ENCODE peak calls at places on chromosomes 1 and 21, in nine cellular contexts. One of them, this sample, is unnamed. For H3K4me1, the result is how much of the 10 kb centered on the place peaks cover.

GRCh38 chr21:25578070-25578961 is 29.0 kb downstream of the MRPL39 start:
- DNase-seq in effector memory CD4-positive, alpha-beta T cell: no peak
- DNase-seq in adipocyte: no peak
- DNase-seq in OCI-LY7: no peak
- DNase-seq in suprapubic skin: no peak
- DNase-seq in endodermal cell: no peak
- DNase-seq in left lung: no peak
- DNase-seq in fibroblast of lung: peak
- DNase-seq in lung: no peak
- DNase-seq in this sample: no peak

GRCh38 chr1:175131100-175131499 is 61.5 kb downstream of the KIAA0040 start:
- DNase-seq in suprapubic skin: no peak
- DNase-seq in left lung: no peak
- DNase-seq in lung: no peak
- DNase-seq in adipocyte: peak
- DNase-seq in effector memory CD4-positive, alpha-beta T cell: no peak
- DNase-seq in fibroblast of lung: no peak
- DNase-seq in OCI-LY7: no peak
- DNase-seq in endodermal cell: peak
- DNase-seq in this sample: no peak

GRCh38 chr21:25427828-25428227 is 179.5 kb downstream of the MRPL39 start:
- DNase-seq in lung: no peak
- DNase-seq in adipocyte: no peak
- DNase-seq in suprapubic skin: no peak
- DNase-seq in endodermal cell: no peak
- DNase-seq in OCI-LY7: no peak
- DNase-seq in effector memory CD4-positive, alpha-beta T cell: no peak
- DNase-seq in left lung: no peak
- DNase-seq in fibroblast of lung: no peak
- DNase-seq in this sample: no peak

GRCh38 chr21:32392880-32393676 is at the start of gene URB1:
- DNase-seq in adipocyte: peak
- DNase-seq in endodermal cell: peak
- DNase-seq in left lung: peak
- DNase-seq in fibroblast of lung: peak
- DNase-seq in effector memory CD4-positive, alpha-beta T cell: peak
- DNase-seq in OCI-LY7: peak
- DNase-seq in lung: peak
- DNase-seq in suprapubic skin: peak
- DNase-seq in this sample: peak

GRCh38 chr21:37986751-37987399 is 70.6 kb upstream of the KCNJ6 start:
- DNase-seq in fibroblast of lung: no peak
- DNase-seq in effector memory CD4-positive, alpha-beta T cell: no peak
- DNase-seq in suprapubic skin: no peak
- DNase-seq in lung: no peak
- DNase-seq in OCI-LY7: no peak
- DNase-seq in endodermal cell: no peak
- DNase-seq in left lung: no peak
- DNase-seq in adipocyte: no peak
- DNase-seq in this sample: no peak

GRCh38 chr1:179190861-179191260 is 38.6 kb downstream of the ABL2 start:
- DNase-seq in suprapubic skin: no peak
- DNase-seq in OCI-LY7: no peak
- DNase-seq in lung: no peak
- DNase-seq in endodermal cell: no peak
- DNase-seq in effector memory CD4-positive, alpha-beta T cell: no peak
- DNase-seq in adipocyte: no peak
- DNase-seq in fibroblast of lung: no peak
- DNase-seq in left lung: no peak
- DNase-seq in this sample: no peak

GRCh38 chr1:83742446-83742845 is 256.5 kb downstream of the TTLL7 start:
- DNase-seq in lung: no peak
- DNase-seq in endodermal cell: no peak
- DNase-seq in left lung: no peak
- DNase-seq in fibroblast of lung: no peak
- DNase-seq in suprapubic skin: no peak
- DNase-seq in adipocyte: peak
- DNase-seq in effector memory CD4-positive, alpha-beta T cell: no peak
- DNase-seq in OCI-LY7: no peak
- DNase-seq in this sample: no peak

GRCh38 chr21:43653626-43654025 is 5.7 kb downstream of the HSF2BP start:
- DNase-seq in endodermal cell: no peak
- DNase-seq in OCI-LY7: no peak
- DNase-seq in suprapubic skin: no peak
- DNase-seq in effector memory CD4-positive, alpha-beta T cell: no peak
- DNase-seq in lung: no peak
- DNase-seq in adipocyte: no peak
- DNase-seq in fibroblast of lung: no peak
- DNase-seq in left lung: no peak
- DNase-seq in this sample: no peak

GRCh38 chr1:42815938-42816599 is 853 bp upstream of the ERMAP start:
- DNase-seq in lung: no peak
- DNase-seq in fibroblast of lung: peak
- DNase-seq in endodermal cell: no peak
- DNase-seq in adipocyte: peak
- DNase-seq in suprapubic skin: no peak
- DNase-seq in OCI-LY7: peak
- DNase-seq in left lung: no peak
- DNase-seq in effector memory CD4-positive, alpha-beta T cell: no peak
- DNase-seq in this sample: no peak

GRCh38 chr1:163820190-163820589 is 498.4 kb downstream of the NUF2 start:
- DNase-seq in endodermal cell: no peak
- DNase-seq in adipocyte: no peak
- DNase-seq in lung: no peak
- DNase-seq in fibroblast of lung: no peak
- DNase-seq in OCI-LY7: no peak
- DNase-seq in left lung: no peak
- DNase-seq in suprapubic skin: no peak
- DNase-seq in effector memory CD4-positive, alpha-beta T cell: no peak
- DNase-seq in this sample: no peak

GRCh38 chr1:29975036-29975694 is 738.8 kb downstream of the PTPRU start:
- DNase-seq in endodermal cell: peak
- DNase-seq in adipocyte: peak
- DNase-seq in fibroblast of lung: peak
- DNase-seq in effector memory CD4-positive, alpha-beta T cell: no peak
- DNase-seq in lung: peak
- DNase-seq in left lung: no peak
- DNase-seq in OCI-LY7: peak
- DNase-seq in suprapubic skin: no peak
- DNase-seq in this sample: no peak

GRCh38 chr1:179586107-179586823 is 5.4 kb upstream of the TDRD5 start:
- DNase-seq in effector memory CD4-positive, alpha-beta T cell: no peak
- DNase-seq in fibroblast of lung: peak
- DNase-seq in lung: no peak
- DNase-seq in left lung: peak
- DNase-seq in suprapubic skin: no peak
- DNase-seq in endodermal cell: peak
- DNase-seq in adipocyte: peak
- DNase-seq in OCI-LY7: no peak
- DNase-seq in this sample: peak

GRCh38 chr1:163408262-163408661 is 86.5 kb downstream of the NUF2 start:
- DNase-seq in adipocyte: no peak
- DNase-seq in fibroblast of lung: no peak
- DNase-seq in effector memory CD4-positive, alpha-beta T cell: no peak
- DNase-seq in endodermal cell: no peak
- DNase-seq in OCI-LY7: no peak
- DNase-seq in left lung: peak
- DNase-seq in lung: no peak
- DNase-seq in suprapubic skin: no peak
- DNase-seq in this sample: no peak

GRCh38 chr1:14413809-14414208 is 184.7 kb upstream of the KAZN start:
- DNase-seq in OCI-LY7: no peak
- DNase-seq in effector memory CD4-positive, alpha-beta T cell: no peak
- DNase-seq in suprapubic skin: no peak
- DNase-seq in left lung: no peak
- DNase-seq in fibroblast of lung: peak
- DNase-seq in adipocyte: peak
- DNase-seq in lung: no peak
- DNase-seq in endodermal cell: peak
- DNase-seq in this sample: no peak

GRCh38 chr1:59718064-59718988 is 96.4 kb upstream of the HOOK1 start:
- DNase-seq in endodermal cell: no peak
- DNase-seq in suprapubic skin: no peak
- DNase-seq in OCI-LY7: no peak
- DNase-seq in effector memory CD4-positive, alpha-beta T cell: no peak
- DNase-seq in fibroblast of lung: peak
- DNase-seq in lung: peak
- DNase-seq in left lung: no peak
- DNase-seq in adipocyte: peak
- DNase-seq in this sample: no peak

DNA sequence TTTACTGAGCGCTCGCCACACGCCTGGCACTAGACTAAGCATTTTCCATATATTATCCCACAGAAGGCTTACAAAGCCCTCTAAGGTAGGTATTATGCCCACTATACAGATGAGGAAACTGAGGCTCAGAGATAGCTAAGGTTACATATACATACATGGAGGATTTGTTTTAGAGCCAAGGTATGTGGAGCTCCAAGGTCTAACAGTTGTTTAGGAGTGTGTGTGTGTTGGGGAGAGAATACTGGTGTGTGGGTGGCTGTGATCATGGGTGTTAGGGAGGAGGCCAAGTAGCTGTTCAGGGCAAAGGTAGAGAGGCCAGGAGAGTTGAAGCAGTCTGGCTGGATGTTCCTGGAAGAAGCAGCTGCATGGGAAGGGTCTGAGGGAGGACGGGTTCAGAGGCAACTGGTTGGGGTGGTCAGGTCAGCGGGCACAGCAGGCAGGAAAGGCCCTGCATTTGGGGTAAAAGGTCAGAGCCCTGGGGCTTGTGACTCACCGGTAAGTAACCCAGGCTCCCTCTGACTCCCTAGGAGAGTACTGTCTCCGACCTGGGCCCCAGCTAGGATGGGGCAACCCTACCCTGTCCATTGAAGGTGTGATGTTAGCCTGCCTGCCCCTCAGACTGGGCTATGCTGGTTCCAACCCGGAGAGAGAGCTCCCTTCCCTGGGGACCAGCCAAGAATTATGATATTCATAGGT is 5.1 kb upstream of the LDLRAP1 start:
- DNase-seq in effector memory CD4-positive, alpha-beta T cell: no peak
- DNase-seq in suprapubic skin: no peak
- DNase-seq in lung: no peak
- DNase-seq in left lung: no peak
- DNase-seq in fibroblast of lung: no peak
- DNase-seq in adipocyte: no peak
- DNase-seq in OCI-LY7: no peak
- DNase-seq in endodermal cell: no peak
- DNase-seq in this sample: no peak
- H3K4me1 ChIP-seq in effector memory CD4-positive, alpha-beta T cell: under half
- H3K4me1 ChIP-seq in suprapubic skin: under half
- H3K4me1 ChIP-seq in lung: under half
- H3K4me1 ChIP-seq in left lung: under half
- H3K4me1 ChIP-seq in fibroblast of lung: under half
- H3K4me1 ChIP-seq in adipocyte: under half
- H3K4me1 ChIP-seq in OCI-LY7: under half
- H3K4me1 ChIP-seq in endodermal cell: under half
- H3K4me1 ChIP-seq in this sample: under half

GRCh38 chr1:176802316-176802715 is 339.3 kb downstream of the PAPPA2 start:
- DNase-seq in OCI-LY7: no peak
- DNase-seq in lung: no peak
- DNase-seq in fibroblast of lung: no peak
- DNase-seq in adipocyte: no peak
- DNase-seq in endodermal cell: peak
- DNase-seq in left lung: no peak
- DNase-seq in suprapubic skin: no peak
- DNase-seq in effector memory CD4-positive, alpha-beta T cell: no peak
- DNase-seq in this sample: no peak

GRCh38 chr1:176803596-176803995 is 340.6 kb downstream of the PAPPA2 start:
- DNase-seq in suprapubic skin: no peak
- DNase-seq in endodermal cell: peak
- DNase-seq in OCI-LY7: no peak
- DNase-seq in adipocyte: no peak
- DNase-seq in lung: no peak
- DNase-seq in fibroblast of lung: no peak
- DNase-seq in effector memory CD4-positive, alpha-beta T cell: no peak
- DNase-seq in left lung: no peak
- DNase-seq in this sample: no peak

GRCh38 chr1:176803042-176803441 is 340.1 kb downstream of the PAPPA2 start:
- DNase-seq in endodermal cell: peak
- DNase-seq in fibroblast of lung: no peak
- DNase-seq in left lung: no peak
- DNase-seq in effector memory CD4-positive, alpha-beta T cell: no peak
- DNase-seq in suprapubic skin: no peak
- DNase-seq in lung: no peak
- DNase-seq in adipocyte: no peak
- DNase-seq in OCI-LY7: no peak
- DNase-seq in this sample: no peak

GRCh38 chr1:176800978-176801552 is 338.1 kb downstream of the PAPPA2 start:
- DNase-seq in fibroblast of lung: no peak
- DNase-seq in OCI-LY7: no peak
- DNase-seq in lung: no peak
- DNase-seq in adipocyte: no peak
- DNase-seq in suprapubic skin: no peak
- DNase-seq in left lung: no peak
- DNase-seq in endodermal cell: peak
- DNase-seq in effector memory CD4-positive, alpha-beta T cell: no peak
- DNase-seq in this sample: no peak

DNA sequence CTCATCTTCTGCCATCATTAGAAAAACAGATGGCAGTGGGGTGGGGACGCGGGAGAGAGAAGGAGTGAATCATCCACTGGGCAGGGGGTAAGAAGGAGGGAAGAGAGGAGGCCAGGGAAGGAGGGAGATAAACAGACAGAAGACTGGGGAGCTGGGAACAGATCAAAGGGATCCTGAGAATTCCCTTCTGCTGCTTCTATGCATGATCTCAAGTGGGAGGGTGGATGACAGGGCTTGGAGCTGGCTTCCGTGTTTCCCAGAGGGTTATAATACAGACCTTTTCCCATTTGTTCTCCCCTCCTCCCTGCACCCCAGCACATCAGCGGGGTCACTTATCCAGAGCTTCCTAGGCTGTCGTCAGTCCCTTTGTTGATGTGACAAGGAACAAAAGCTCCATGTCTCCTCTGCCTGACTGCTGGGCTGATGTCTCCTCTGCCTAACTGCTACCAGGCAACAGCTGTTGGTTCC is 338.6 kb downstream of the PAPPA2 start:
- DNase-seq in endodermal cell: peak
- DNase-seq in adipocyte: no peak
- DNase-seq in fibroblast of lung: no peak
- DNase-seq in OCI-LY7: no peak
- DNase-seq in lung: no peak
- DNase-seq in effector memory CD4-positive, alpha-beta T cell: no peak
- DNase-seq in left lung: no peak
- DNase-seq in suprapubic skin: no peak
- DNase-seq in this sample: no peak
- H3K4me1 ChIP-seq in endodermal cell: under half
- H3K4me1 ChIP-seq in adipocyte: under half
- H3K4me1 ChIP-seq in fibroblast of lung: under half
- H3K4me1 ChIP-seq in OCI-LY7: under half
- H3K4me1 ChIP-seq in lung: under half
- H3K4me1 ChIP-seq in effector memory CD4-positive, alpha-beta T cell: under half
- H3K4me1 ChIP-seq in left lung: under half
- H3K4me1 ChIP-seq in suprapubic skin: under half
- H3K4me1 ChIP-seq in this sample: under half

GRCh38 chr1:41769068-41769467 is 149.7 kb downstream of the HIVEP3 start:
- DNase-seq in left lung: no peak
- DNase-seq in lung: no peak
- DNase-seq in endodermal cell: no peak
- DNase-seq in effector memory CD4-positive, alpha-beta T cell: no peak
- DNase-seq in suprapubic skin: no peak
- DNase-seq in adipocyte: no peak
- DNase-seq in fibroblast of lung: no peak
- DNase-seq in OCI-LY7: no peak
- DNase-seq in this sample: no peak
- H3K4me1 ChIP-seq in left lung: under half
- H3K4me1 ChIP-seq in lung: under half
- H3K4me1 ChIP-seq in endodermal cell: under half
- H3K4me1 ChIP-seq in effector memory CD4-positive, alpha-beta T cell: under half
- H3K4me1 ChIP-seq in suprapubic skin: half or more
- H3K4me1 ChIP-seq in adipocyte: under half
- H3K4me1 ChIP-seq in fibroblast of lung: under half
- H3K4me1 ChIP-seq in OCI-LY7: under half
- H3K4me1 ChIP-seq in this sample: half or more

GRCh38 chr1:27544818-27545612 is 55.0 kb upstream of the WASF2 start:
- DNase-seq in effector memory CD4-positive, alpha-beta T cell: no peak
- DNase-seq in left lung: peak
- DNase-seq in endodermal cell: no peak
- DNase-seq in adipocyte: no peak
- DNase-seq in fibroblast of lung: peak
- DNase-seq in OCI-LY7: no peak
- DNase-seq in lung: no peak
- DNase-seq in suprapubic skin: no peak
- DNase-seq in this sample: peak
- H3K4me1 ChIP-seq in effector memory CD4-positive, alpha-beta T cell: under half
- H3K4me1 ChIP-seq in left lung: under half
- H3K4me1 ChIP-seq in endodermal cell: under half
- H3K4me1 ChIP-seq in adipocyte: half or more
- H3K4me1 ChIP-seq in fibroblast of lung: under half
- H3K4me1 ChIP-seq in OCI-LY7: under half
- H3K4me1 ChIP-seq in lung: under half
- H3K4me1 ChIP-seq in suprapubic skin: half or more
- H3K4me1 ChIP-seq in this sample: half or more